ENCODE peak calls at places on chromosome 21, in six cellular contexts. One of them, this sample, is unnamed.

GRCh38 chr21:41254090-41254700 is 62.4 kb upstream of the FAM3B start:
- DNase-seq in nephron progenitor cell: no peak
- DNase-seq in AG10803: no peak
- DNase-seq in fibroblast of mammary gland: peak; percentile 56
- DNase-seq in CD4-positive, alpha-beta T cell: no peak
- DNase-seq in fibroblast of lung: no peak
- DNase-seq in this sample: no peak

GRCh38 chr21:14977814-14978213 is 87.0 kb downstream of the NRIP1 start:
- DNase-seq in nephron progenitor cell: no peak
- DNase-seq in AG10803: no peak
- DNase-seq in fibroblast of mammary gland: no peak
- DNase-seq in CD4-positive, alpha-beta T cell: no peak
- DNase-seq in fibroblast of lung: no peak
- DNase-seq in this sample: no peak

GRCh38 chr21:26443867-26444266 is 129.2 kb downstream of the CYYR1 start:
- DNase-seq in nephron progenitor cell: no peak
- DNase-seq in AG10803: peak; percentile 64
- DNase-seq in fibroblast of mammary gland: peak; percentile 54
- DNase-seq in CD4-positive, alpha-beta T cell: no peak
- DNase-seq in fibroblast of lung: no peak
- DNase-seq in this sample: no peak

GRCh38 chr21:35395728-35396127 is 346.6 kb upstream of the RUNX1 start:
- DNase-seq in nephron progenitor cell: no peak
- DNase-seq in AG10803: no peak
- DNase-seq in fibroblast of mammary gland: peak; percentile 22
- DNase-seq in CD4-positive, alpha-beta T cell: no peak
- DNase-seq in fibroblast of lung: no peak
- DNase-seq in this sample: no peak

GRCh38 chr21:28793043-28793442 is 199.6 kb downstream of the LTN1 start:
- DNase-seq in nephron progenitor cell: no peak
- DNase-seq in AG10803: peak; percentile 51
- DNase-seq in fibroblast of mammary gland: peak; percentile 74
- DNase-seq in CD4-positive, alpha-beta T cell: no peak
- DNase-seq in fibroblast of lung: peak; percentile 86
- DNase-seq in this sample: no peak

GRCh38 chr21:26964379-26964778 is 2.5 kb downstream of the ADAMTS5 start:
- DNase-seq in nephron progenitor cell: no peak
- DNase-seq in AG10803: peak; percentile 97
- DNase-seq in fibroblast of mammary gland: peak; percentile 75
- DNase-seq in CD4-positive, alpha-beta T cell: no peak
- DNase-seq in fibroblast of lung: peak; percentile 44
- DNase-seq in this sample: no peak

GRCh38 chr21:34534522-34534921 is 22.5 kb upstream of the KCNE1 start:
- DNase-seq in nephron progenitor cell: no peak
- DNase-seq in AG10803: peak; percentile 80
- DNase-seq in fibroblast of mammary gland: peak; percentile 30
- DNase-seq in CD4-positive, alpha-beta T cell: no peak
- DNase-seq in fibroblast of lung: no peak
- DNase-seq in this sample: no peak

GRCh38 chr21:30434033-30434631 is 4.1 kb downstream of the KRTAP13-4 start:
- DNase-seq in nephron progenitor cell: peak; percentile 30
- DNase-seq in AG10803: peak; percentile 2
- DNase-seq in fibroblast of mammary gland: peak; percentile 40
- DNase-seq in CD4-positive, alpha-beta T cell: no peak
- DNase-seq in fibroblast of lung: peak; percentile 0
- DNase-seq in this sample: no peak

GRCh38 chr21:29117372-29117955 is 13.0 kb upstream of the MAP3K7CL start:
- DNase-seq in nephron progenitor cell: no peak
- DNase-seq in AG10803: no peak
- DNase-seq in fibroblast of mammary gland: no peak
- DNase-seq in CD4-positive, alpha-beta T cell: no peak
- DNase-seq in fibroblast of lung: no peak
- DNase-seq in this sample: no peak

GRCh38 chr21:26686278-26686677 is 113.2 kb upstream of the CYYR1 start:
- DNase-seq in nephron progenitor cell: no peak
- DNase-seq in AG10803: peak; percentile 21
- DNase-seq in fibroblast of mammary gland: peak; percentile 18
- DNase-seq in CD4-positive, alpha-beta T cell: no peak
- DNase-seq in fibroblast of lung: peak; percentile 21
- DNase-seq in this sample: no peak

GRCh38 chr21:34243562-34243961 is 120.2 kb upstream of the KCNE2 start:
- DNase-seq in nephron progenitor cell: peak; percentile 4
- DNase-seq in AG10803: peak; percentile 13
- DNase-seq in fibroblast of mammary gland: peak; percentile 39
- DNase-seq in CD4-positive, alpha-beta T cell: no peak
- DNase-seq in fibroblast of lung: peak; percentile 36
- DNase-seq in this sample: no peak

GRCh38 chr21:26851109-26851944 is 6.1 kb upstream of the ADAMTS1 start:
- DNase-seq in nephron progenitor cell: no peak
- DNase-seq in AG10803: no peak
- DNase-seq in fibroblast of mammary gland: no peak
- DNase-seq in CD4-positive, alpha-beta T cell: no peak
- DNase-seq in fibroblast of lung: peak; percentile 6
- DNase-seq in this sample: no peak

GRCh38 chr21:38306833-38307232 is 50.0 kb downstream of the KCNJ15 start:
- DNase-seq in nephron progenitor cell: no peak
- DNase-seq in AG10803: peak; percentile 98
- DNase-seq in fibroblast of mammary gland: peak; percentile 99
- DNase-seq in CD4-positive, alpha-beta T cell: no peak
- DNase-seq in fibroblast of lung: peak; percentile 99
- DNase-seq in this sample: no peak

GRCh38 chr21:41170442-41170841 is 2.5 kb downstream of the BACE2 start:
- DNase-seq in nephron progenitor cell: peak; percentile 53
- DNase-seq in AG10803: peak; percentile 25
- DNase-seq in fibroblast of mammary gland: peak; percentile 46
- DNase-seq in CD4-positive, alpha-beta T cell: no peak
- DNase-seq in fibroblast of lung: peak; percentile 23
- DNase-seq in this sample: no peak

GRCh38 chr21:25563399-25564116 is 43.7 kb downstream of the MRPL39 start:
- DNase-seq in nephron progenitor cell: no peak
- DNase-seq in AG10803: peak; percentile 8
- DNase-seq in fibroblast of mammary gland: no peak
- DNase-seq in CD4-positive, alpha-beta T cell: no peak
- DNase-seq in fibroblast of lung: peak; percentile 53
- DNase-seq in this sample: no peak

GRCh38 chr21:35197191-35197590 is 148.1 kb upstream of the RUNX1 start:
- DNase-seq in nephron progenitor cell: no peak
- DNase-seq in AG10803: no peak
- DNase-seq in fibroblast of mammary gland: peak; percentile 61
- DNase-seq in CD4-positive, alpha-beta T cell: no peak
- DNase-seq in fibroblast of lung: no peak
- DNase-seq in this sample: no peak

GRCh38 chr21:29185633-29186032 is 55.2 kb downstream of the MAP3K7CL start:
- DNase-seq in nephron progenitor cell: no peak
- DNase-seq in AG10803: no peak
- DNase-seq in fibroblast of mammary gland: no peak
- DNase-seq in CD4-positive, alpha-beta T cell: no peak
- DNase-seq in fibroblast of lung: no peak
- DNase-seq in this sample: no peak

GRCh38 chr21:25491267-25491666 is 116.0 kb downstream of the MRPL39 start:
- DNase-seq in nephron progenitor cell: no peak
- DNase-seq in AG10803: no peak
- DNase-seq in fibroblast of mammary gland: no peak
- DNase-seq in CD4-positive, alpha-beta T cell: no peak
- DNase-seq in fibroblast of lung: no peak
- DNase-seq in this sample: no peak

GRCh38 chr21:43609501-43610340 is 49.6 kb downstream of the HSF2BP start:
- DNase-seq in nephron progenitor cell: no peak
- DNase-seq in AG10803: no peak
- DNase-seq in fibroblast of mammary gland: peak; percentile 69
- DNase-seq in CD4-positive, alpha-beta T cell: no peak
- DNase-seq in fibroblast of lung: peak; percentile 88
- DNase-seq in this sample: no peak

GRCh38 chr21:33332143-33332542 is 7.4 kb downstream of the IFNAR1 start:
- DNase-seq in nephron progenitor cell: no peak
- DNase-seq in AG10803: no peak
- DNase-seq in fibroblast of mammary gland: no peak
- DNase-seq in CD4-positive, alpha-beta T cell: no peak
- DNase-seq in fibroblast of lung: no peak
- DNase-seq in this sample: no peak

GRCh38 chr21:26801524-26801923 is 43.7 kb downstream of the ADAMTS1 start:
- DNase-seq in nephron progenitor cell: no peak
- DNase-seq in AG10803: peak; percentile 92
- DNase-seq in fibroblast of mammary gland: peak; percentile 86
- DNase-seq in CD4-positive, alpha-beta T cell: no peak
- DNase-seq in fibroblast of lung: peak; percentile 96
- DNase-seq in this sample: no peak

GRCh38 chr21:41207401-41208388 is 39.7 kb downstream of the BACE2 start:
- DNase-seq in nephron progenitor cell: no peak
- DNase-seq in AG10803: peak; percentile 75
- DNase-seq in fibroblast of mammary gland: peak; percentile 89
- DNase-seq in CD4-positive, alpha-beta T cell: no peak
- DNase-seq in fibroblast of lung: peak; percentile 84
- DNase-seq in this sample: no peak

GRCh38 chr21:25254491-25255174 is 352.6 kb downstream of the MRPL39 start:
- DNase-seq in nephron progenitor cell: no peak
- DNase-seq in AG10803: no peak
- DNase-seq in fibroblast of mammary gland: no peak
- DNase-seq in CD4-positive, alpha-beta T cell: no peak
- DNase-seq in fibroblast of lung: no peak
- DNase-seq in this sample: no peak

GRCh38 chr21:30598802-30599201 is at the start of gene KRTAP6-2:
- DNase-seq in nephron progenitor cell: no peak
- DNase-seq in AG10803: no peak
- DNase-seq in fibroblast of mammary gland: no peak
- DNase-seq in CD4-positive, alpha-beta T cell: no peak
- DNase-seq in fibroblast of lung: no peak
- DNase-seq in this sample: no peak

GRCh38 chr21:32741336-32741735 is 13.5 kb upstream of the SYNJ1 start:
- DNase-seq in nephron progenitor cell: no peak
- DNase-seq in AG10803: no peak
- DNase-seq in fibroblast of mammary gland: no peak
- DNase-seq in CD4-positive, alpha-beta T cell: no peak
- DNase-seq in fibroblast of lung: no peak
- DNase-seq in this sample: no peak

GRCh38 chr21:46546799-46547198 is 58.1 kb downstream of the S100B start:
- DNase-seq in nephron progenitor cell: no peak
- DNase-seq in AG10803: no peak
- DNase-seq in fibroblast of mammary gland: no peak
- DNase-seq in CD4-positive, alpha-beta T cell: no peak
- DNase-seq in fibroblast of lung: no peak
- DNase-seq in this sample: no peak

GRCh38 chr21:32958288-32958992 is 67.3 kb upstream of the OLIG2 start:
- DNase-seq in nephron progenitor cell: no peak
- DNase-seq in AG10803: no peak
- DNase-seq in fibroblast of mammary gland: no peak
- DNase-seq in CD4-positive, alpha-beta T cell: no peak
- DNase-seq in fibroblast of lung: no peak
- DNase-seq in this sample: no peak

GRCh38 chr21:27571706-27572105 is 604.8 kb upstream of the ADAMTS5 start:
- DNase-seq in nephron progenitor cell: no peak
- DNase-seq in AG10803: peak; percentile 95
- DNase-seq in fibroblast of mammary gland: peak; percentile 70
- DNase-seq in CD4-positive, alpha-beta T cell: no peak
- DNase-seq in fibroblast of lung: peak; percentile 28
- DNase-seq in this sample: no peak

GRCh38 chr21:34523019-34523418 is 11.0 kb upstream of the KCNE1 start:
- DNase-seq in nephron progenitor cell: no peak
- DNase-seq in AG10803: no peak
- DNase-seq in fibroblast of mammary gland: no peak
- DNase-seq in CD4-positive, alpha-beta T cell: no peak
- DNase-seq in fibroblast of lung: no peak
- DNase-seq in this sample: no peak

GRCh38 chr21:35508389-35508888 is 459.3 kb upstream of the RUNX1 start:
- DNase-seq in nephron progenitor cell: no peak
- DNase-seq in AG10803: peak; percentile 58
- DNase-seq in fibroblast of mammary gland: peak; percentile 96
- DNase-seq in CD4-positive, alpha-beta T cell: no peak
- DNase-seq in fibroblast of lung: peak; percentile 93
- DNase-seq in this sample: no peak

GRCh38 chr21:41390043-41390639 is 28.3 kb downstream of the MX2 start:
- DNase-seq in nephron progenitor cell: no peak
- DNase-seq in AG10803: no peak
- DNase-seq in fibroblast of mammary gland: no peak
- DNase-seq in CD4-positive, alpha-beta T cell: no peak
- DNase-seq in fibroblast of lung: no peak
- DNase-seq in this sample: no peak

GRCh38 chr21:44918581-44919033 is 2.1 kb downstream of the ITGB2 start:
- DNase-seq in nephron progenitor cell: no peak
- DNase-seq in AG10803: no peak
- DNase-seq in fibroblast of mammary gland: no peak
- DNase-seq in CD4-positive, alpha-beta T cell: no peak
- DNase-seq in fibroblast of lung: no peak
- DNase-seq in this sample: no peak
- TF ChIP-seq CTCF in nephron progenitor cell: no peak
- TF ChIP-seq CTCF in AG10803: no peak
- TF ChIP-seq CTCF in fibroblast of mammary gland: no peak
- TF ChIP-seq CTCF in CD4-positive, alpha-beta T cell: no peak
- TF ChIP-seq CTCF in fibroblast of lung: no peak
- TF ChIP-seq CTCF in this sample: no peak

DNA sequence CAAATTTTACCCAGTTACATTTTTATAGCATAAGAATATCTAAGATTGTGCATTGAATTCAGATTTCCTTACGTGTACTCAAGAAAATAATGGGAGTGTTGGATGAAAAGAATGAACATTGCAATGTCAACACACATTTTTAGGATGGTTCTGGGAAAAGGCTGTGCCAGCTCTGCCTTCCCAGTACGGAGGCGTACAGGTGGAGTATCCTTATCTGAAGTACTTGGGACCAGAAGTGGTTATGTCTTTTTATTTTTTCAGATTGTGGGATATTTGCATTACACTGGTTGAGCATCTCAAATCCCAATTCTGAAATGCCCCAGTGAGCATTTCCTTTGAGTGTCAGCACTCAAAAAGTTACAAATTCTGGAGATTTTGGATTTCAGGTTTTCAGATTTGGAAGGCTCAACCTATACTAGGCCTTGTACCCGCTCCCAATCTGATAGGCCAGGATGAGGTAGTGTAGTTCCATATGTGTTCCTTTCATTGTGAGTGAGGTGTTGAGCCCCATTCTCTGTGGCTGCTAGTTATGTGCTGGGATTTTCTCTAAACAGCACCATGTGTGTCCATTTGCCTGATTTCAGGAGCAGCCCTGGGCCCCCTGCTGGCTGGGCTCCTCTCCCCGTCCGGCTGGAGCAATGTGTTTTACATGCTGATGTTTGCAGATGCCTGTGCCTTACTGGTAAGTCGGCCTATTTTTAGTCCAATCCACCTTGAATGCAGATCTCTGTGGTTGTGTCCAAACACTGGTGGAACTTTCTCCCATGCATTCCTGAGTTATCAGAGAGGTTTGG is 60.8 kb downstream of the SLC37A1 start:
- DNase-seq in nephron progenitor cell: no peak
- DNase-seq in AG10803: peak; percentile 16
- DNase-seq in fibroblast of mammary gland: peak; percentile 24
- DNase-seq in CD4-positive, alpha-beta T cell: no peak
- DNase-seq in fibroblast of lung: peak; percentile 33
- DNase-seq in this sample: no peak
- TF ChIP-seq CTCF in nephron progenitor cell: peak; percentile 25
- TF ChIP-seq CTCF in AG10803: peak; percentile 45
- TF ChIP-seq CTCF in fibroblast of mammary gland: peak; percentile 39
- TF ChIP-seq CTCF in CD4-positive, alpha-beta T cell: no peak
- TF ChIP-seq CTCF in fibroblast of lung: peak; percentile 64
- TF ChIP-seq CTCF in this sample: peak; percentile 26

GRCh38 chr21:44681861-44682579 is at the start of gene KRTAP12-1:
- DNase-seq in nephron progenitor cell: no peak
- DNase-seq in AG10803: no peak
- DNase-seq in fibroblast of mammary gland: no peak
- DNase-seq in CD4-positive, alpha-beta T cell: no peak
- DNase-seq in fibroblast of lung: no peak
- DNase-seq in this sample: no peak
- TF ChIP-seq CTCF in nephron progenitor cell: no peak
- TF ChIP-seq CTCF in AG10803: no peak
- TF ChIP-seq CTCF in fibroblast of mammary gland: no peak
- TF ChIP-seq CTCF in CD4-positive, alpha-beta T cell: no peak
- TF ChIP-seq CTCF in fibroblast of lung: no peak
- TF ChIP-seq CTCF in this sample: no peak

GRCh38 chr21:31731112-31731801 is 661 bp downstream of the SCAF4 start:
- DNase-seq in nephron progenitor cell: peak; percentile 64
- DNase-seq in AG10803: peak; percentile 34
- DNase-seq in fibroblast of mammary gland: peak; percentile 34
- DNase-seq in CD4-positive, alpha-beta T cell: peak; percentile 45
- DNase-seq in fibroblast of lung: peak; percentile 41
- DNase-seq in this sample: no peak
- TF ChIP-seq CTCF in nephron progenitor cell: peak; percentile 8
- TF ChIP-seq CTCF in AG10803: peak; percentile 11
- TF ChIP-seq CTCF in fibroblast of mammary gland: peak; percentile 1
- TF ChIP-seq CTCF in CD4-positive, alpha-beta T cell: no peak
- TF ChIP-seq CTCF in fibroblast of lung: no peak
- TF ChIP-seq CTCF in this sample: no peak